ENCODE peak calls at places on chromosomes 16 and 17, in nine cellular contexts. J, H, V, Z, S, B, P, I and G are unnamed samples.
A peak's percentile ranks its signal among the peaks of the same experiment; 100 is the strongest.

GRCh38 chr16:84518804-84519341 is 14.4 kb upstream of the MEAK7 start:
- DNase-seq in J (no peak), H (no peak), V (no peak), Z (peak; percentile 54), S (no peak), B (no peak), P (no peak), I (peak; percentile 72), G (peak; percentile 69)

GRCh38 chr17:77476920-77477805 is 336.4 kb downstream of the SEC14L1 start:
- DNase-seq in J (no peak), H (no peak), V (no peak), Z (no peak), S (peak; percentile 98), B (peak; percentile 53), P (peak; percentile 38), I (peak; percentile 60), G (no peak)

GRCh38 chr17:60167095-60167741 is 17.4 kb downstream of the CA4 start:
- DNase-seq in J (no peak), H (no peak), V (no peak), Z (no peak), S (no peak), B (peak; percentile 42), P (no peak), I (no peak), G (no peak)

GRCh38 chr16:50151744-50152143 is 1.4 kb upstream of the TENT4B start:
- DNase-seq in J (no peak), H (no peak), V (no peak), Z (no peak), S (no peak), B (no peak), P (no peak), I (peak; percentile 59), G (no peak)

GRCh38 chr17:63423251-63423950 is 22.7 kb downstream of the CYB561 start:
- DNase-seq in J (no peak), H (no peak), V (no peak), Z (no peak), S (no peak), B (no peak), P (no peak), I (no peak), G (no peak)

GRCh38 chr17:19301973-19302372 is 60.5 kb downstream of the B9D1 start:
- DNase-seq in J (no peak), H (no peak), V (no peak), Z (no peak), S (no peak), B (no peak), P (no peak), I (no peak), G (no peak)

GRCh38 chr17:19943026-19943425 is 34.6 kb downstream of the AKAP10 start:
- DNase-seq in J (peak; percentile 50), H (no peak), V (no peak), Z (no peak), S (peak; percentile 49), B (no peak), P (no peak), I (no peak), G (no peak)

GRCh38 chr17:70168979-70169706 is at the start of gene KCNJ2:
- DNase-seq in J (peak; percentile 91), H (peak; percentile 92), V (peak; percentile 90), Z (peak; percentile 1), S (peak; percentile 78), B (no peak), P (no peak), I (peak; percentile 75), G (peak; percentile 52)

GRCh38 chr16:9843424-9844013 is 338.7 kb downstream of the GRIN2A start:
- DNase-seq in J (no peak), H (no peak), V (no peak), Z (no peak), S (peak; percentile 49), B (no peak), P (no peak), I (no peak), G (no peak)

GRCh38 chr17:740240-741055 is 8.1 kb downstream of the TLCD3A start:
- DNase-seq in J (no peak), H (no peak), V (peak; percentile 88), Z (no peak), S (peak; percentile 12), B (no peak), P (no peak), I (peak; percentile 66), G (no peak)